ENCODE peak calls at places on chromosome 10, in four cellular contexts. E is adrenal gland; N is CD8-positive, alpha-beta T cell; D is cardiac muscle cell. V is an unnamed sample. For H3K27me3, the result is how much of the 10 kb centered on the place peaks cover.

GRCh38 chr10:122525788-122526187 is 34.8 kb upstream of the DMBT1 start:
- DNase-seq in E (no peak), D (peak), N (no peak), V (no peak)

GRCh38 chr10:35937538-35937937 is 295.4 kb upstream of the FZD8 start:
- DNase-seq in E (no peak), D (no peak), N (no peak), V (no peak)

GRCh38 chr10:60171436-60172013 is 218.2 kb downstream of the ANK3 start:
- DNase-seq in N (no peak), D (no peak), E (no peak), V (no peak)

GRCh38 chr10:13725594-13725993 is 138.8 kb downstream of the PRPF18 start:
- DNase-seq in D (no peak), N (no peak), E (no peak), V (no peak)

GRCh38 chr10:128527730-128528129 is 401.5 kb upstream of the MKI67 start:
- DNase-seq in N (no peak), E (no peak), D (no peak), V (no peak)

GRCh38 chr10:63627376-63627775 is 106.2 kb downstream of the REEP3 start:
- DNase-seq in N (no peak), E (no peak), D (no peak), V (no peak)

GRCh38 chr10:24727811-24728210 is 4.1 kb upstream of the ARHGAP21 start:
- DNase-seq in N (no peak), E (no peak), D (no peak), V (no peak)

GRCh38 chr10:3259499-3259898 is 86.9 kb upstream of the PITRM1 start:
- DNase-seq in D (no peak), E (no peak), N (no peak), V (no peak)

GRCh38 chr10:33422779-33423520 is 88.5 kb upstream of the NRP1 start:
- DNase-seq in D (no peak), E (no peak), N (no peak), V (no peak)

GRCh38 chr10:4241724-4242345 is 456.8 kb upstream of the KLF6 start:
- DNase-seq in E (no peak), D (peak), N (no peak), V (no peak)

GRCh38 chr10:133274751-133275682 is 1.7 kb downstream of the ADAM8 start:
- DNase-seq in N (peak), D (peak), E (no peak), V (no peak)

GRCh38 chr10:17144757-17145156 is 15.1 kb upstream of the CUBN start:
- DNase-seq in E (no peak), N (no peak), D (no peak), V (no peak)

GRCh38 chr10:78044179-78044578 is 10.5 kb downstream of the RPS24 start:
- DNase-seq in E (no peak), N (no peak), D (no peak), V (no peak)

GRCh38 chr10:67912330-67912946 is 28.0 kb downstream of the SIRT1 start:
- DNase-seq in E (no peak), D (no peak), N (no peak), V (no peak)

GRCh38 chr10:61887772-61888171 is 13.7 kb upstream of the ARID5B start:
- DNase-seq in N (no peak), E (no peak), D (no peak), V (no peak)

GRCh38 chr10:45373783-45374450 is at the start of gene ALOX5:
- DNase-seq in E (peak), N (no peak), D (peak), V (peak)

GRCh38 chr10:80081801-80082750 is 3.6 kb downstream of the TMEM254 start:
- DNase-seq in N (no peak), E (no peak), D (no peak), V (no peak)

GRCh38 chr10:52004342-52004949 is 305.1 kb upstream of the CSTF2T start:
- DNase-seq in E (no peak), D (peak), N (no peak), V (no peak)

GRCh38 chr10:27504897-27505457 is 873 bp downstream of the RAB18 start:
- DNase-seq in N (no peak), E (no peak), D (no peak), V (no peak)

GRCh38 chr10:35898722-35899485 is 256.8 kb upstream of the FZD8 start:
- DNase-seq in N (no peak), E (no peak), D (no peak), V (no peak)

GRCh38 chr10:118629211-118629610 is 33.8 kb upstream of the PRLHR start:
- DNase-seq in E (no peak), D (no peak), N (no peak), V (no peak)

GRCh38 chr10:112330154-112330553 is 43.8 kb upstream of the ACSL5 start:
- DNase-seq in N (no peak), E (no peak), D (no peak), V (no peak)

GRCh38 chr10:24929056-24929544 is 23.3 kb downstream of the PRTFDC1 start:
- DNase-seq in E (no peak), D (no peak), N (no peak), V (no peak)

GRCh38 chr10:116995648-116996047 is 9.3 kb downstream of the SHTN1 start:
- DNase-seq in D (no peak), E (no peak), N (no peak), V (no peak)

GRCh38 chr10:52652431-52653220 is 120.0 kb downstream of the MBL2 start:
- DNase-seq in E (no peak), N (no peak), D (no peak), V (no peak)

GRCh38 chr10:3803295-3803883 is 18.4 kb upstream of the KLF6 start:
- DNase-seq in D (no peak), N (no peak), E (no peak), V (no peak)

GRCh38 chr10:86366033-86366901 is at the start of gene GRID1:
- DNase-seq in D (peak), E (peak), N (no peak), V (peak)

GRCh38 chr10:44650576-44651394 is 260.4 kb upstream of the TMEM72 start:
- DNase-seq in D (no peak), E (no peak), N (no peak), V (peak)

GRCh38 chr10:69639291-69640195 is 9.5 kb downstream of the FAM241B start:
- DNase-seq in D (peak), E (peak), N (peak), V (peak)

GRCh38 chr10:101818958-101819633 is 852 bp upstream of the OGA start:
- DNase-seq in D (no peak), E (peak), N (no peak), V (no peak)

DNA sequence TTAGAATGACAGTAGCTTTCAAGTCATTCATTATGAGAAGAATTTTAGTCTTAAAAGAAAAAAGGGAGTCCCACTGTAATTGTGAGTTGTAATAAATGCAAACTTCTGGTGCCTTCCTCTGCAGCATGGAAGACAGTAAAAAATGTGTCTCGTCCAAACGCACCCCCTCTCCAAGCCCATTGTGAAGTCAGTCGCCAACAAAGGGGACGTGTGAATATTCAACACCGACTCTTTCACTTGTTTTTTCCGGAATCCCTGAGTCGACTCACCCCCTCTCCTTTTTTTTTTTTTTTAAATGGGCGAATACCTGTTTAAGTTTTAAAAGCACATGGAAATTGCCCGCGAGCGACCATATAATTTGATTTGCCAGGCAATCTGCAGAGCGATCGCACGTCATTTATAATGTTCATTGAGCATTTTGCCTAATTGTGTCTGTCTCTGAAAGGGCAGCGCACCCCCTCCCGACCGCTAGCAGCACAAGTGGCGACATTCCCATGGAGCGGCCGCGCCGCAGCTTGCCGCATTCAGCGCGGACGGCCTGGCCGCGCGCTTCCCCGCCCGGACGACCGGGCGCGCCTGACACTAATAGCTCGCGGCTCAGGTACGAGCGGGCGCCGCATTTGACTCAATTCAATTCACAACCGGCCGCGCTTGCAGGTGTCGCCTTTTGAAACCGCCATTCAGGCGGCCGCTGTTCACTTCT is 19.1 kb upstream of the PTF1A start:
- DNase-seq in D (peak), E (no peak), N (no peak), V (no peak)
- H3K27me3 ChIP-seq in D (half or more), E (half or more), N (under half), V (under half)

DNA sequence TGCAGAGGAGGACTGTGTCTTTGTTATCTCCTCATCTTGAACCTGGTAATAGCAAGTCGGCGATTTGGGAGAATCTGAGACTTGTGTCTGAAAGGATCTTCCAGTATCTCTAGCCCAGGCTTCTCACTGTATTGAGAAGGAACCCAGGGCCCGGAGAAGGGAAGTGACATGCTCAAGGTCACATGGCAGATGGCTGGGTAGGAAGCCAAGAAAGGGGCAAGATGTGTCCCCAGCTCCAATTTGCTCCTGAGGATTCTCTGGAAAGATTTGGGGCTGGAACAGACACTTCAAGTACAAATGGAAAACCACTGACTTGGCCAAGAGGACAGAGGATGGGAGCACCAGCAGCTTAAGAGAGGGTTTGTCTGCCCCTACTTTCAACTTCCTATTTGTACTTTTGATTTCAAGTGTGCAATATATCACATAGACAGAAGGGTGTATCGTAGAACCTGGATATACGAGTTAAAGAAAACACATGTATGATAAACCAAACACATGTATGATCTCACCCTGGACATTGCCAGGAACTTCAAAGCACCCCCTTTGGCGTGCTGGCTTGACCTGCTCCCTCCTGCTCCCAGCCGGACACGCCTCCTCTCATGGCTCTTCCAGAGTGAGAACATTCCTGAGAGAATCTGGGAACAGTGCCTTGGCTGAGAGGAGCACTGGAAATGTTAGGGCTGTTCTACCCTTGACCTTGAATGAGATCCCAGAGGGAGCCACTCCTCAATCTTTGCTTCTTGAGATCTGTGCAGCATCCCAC is 79.7 kb downstream of the CDH23 start:
- DNase-seq in E (peak), N (no peak), D (no peak), V (peak)
- H3K4me3 ChIP-seq in E (no peak), N (no peak), D (no peak), V (no peak)

GRCh38 chr10:19788075-19788686 is 28.1 kb upstream of the PLXDC2 start:
- DNase-seq in D (peak), E (peak), N (no peak), V (no peak)
- TF ChIP-seq CTCF in D (peak), E (peak), N (peak), V (peak)

GRCh38 chr10:130990536-130990935 is 321.0 kb downstream of the TCERG1L start:
- DNase-seq in N (no peak), D (no peak), E (no peak), V (no peak)

GRCh38 chr10:130987401-130987800 is 324.1 kb downstream of the TCERG1L start:
- DNase-seq in E (no peak), D (no peak), N (no peak), V (no peak)

GRCh38 chr10:130992802-130993523 is 318.6 kb downstream of the TCERG1L start:
- DNase-seq in E (no peak), D (no peak), N (no peak), V (no peak)

GRCh38 chr10:130986828-130987227 is 324.7 kb downstream of the TCERG1L start:
- DNase-seq in D (no peak), N (no peak), E (no peak), V (no peak)

GRCh38 chr10:130989670-130990247 is 321.8 kb downstream of the TCERG1L start:
- DNase-seq in N (no peak), D (no peak), E (no peak), V (no peak)
- H3K27me3 ChIP-seq in N (under half), D (under half), E (under half), V (under half)

GRCh38 chr10:97333601-97334369 is 744 bp downstream of the FRAT2 start:
- DNase-seq in N (peak), E (peak), D (peak), V (peak)
- H3K4me3 ChIP-seq in N (peak), E (no peak), D (peak), V (peak)

DNA sequence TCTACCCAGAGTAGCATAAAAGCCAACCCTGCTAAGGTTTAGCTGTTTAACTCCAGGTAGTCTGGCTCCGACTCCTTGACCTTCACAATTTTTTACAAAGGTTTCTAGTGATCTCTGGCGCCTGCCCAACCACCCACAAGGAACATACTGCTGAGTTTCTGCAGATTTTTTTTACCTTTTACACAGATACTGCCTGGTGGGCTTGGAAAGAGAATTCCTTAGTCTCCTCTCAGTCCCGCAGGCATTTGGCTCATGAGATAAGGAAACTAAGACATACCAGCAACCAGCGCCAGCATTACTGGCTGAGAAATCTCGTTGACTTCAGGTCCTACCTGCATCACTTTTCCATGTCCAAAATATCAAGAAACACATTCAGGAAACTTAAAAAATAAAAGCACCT is 51.1 kb upstream of the LYZL1 start:
- DNase-seq in D (peak), E (no peak), N (no peak), V (no peak)
- TF ChIP-seq CTCF in D (no peak), E (no peak), N (no peak), V (no peak)

DNA sequence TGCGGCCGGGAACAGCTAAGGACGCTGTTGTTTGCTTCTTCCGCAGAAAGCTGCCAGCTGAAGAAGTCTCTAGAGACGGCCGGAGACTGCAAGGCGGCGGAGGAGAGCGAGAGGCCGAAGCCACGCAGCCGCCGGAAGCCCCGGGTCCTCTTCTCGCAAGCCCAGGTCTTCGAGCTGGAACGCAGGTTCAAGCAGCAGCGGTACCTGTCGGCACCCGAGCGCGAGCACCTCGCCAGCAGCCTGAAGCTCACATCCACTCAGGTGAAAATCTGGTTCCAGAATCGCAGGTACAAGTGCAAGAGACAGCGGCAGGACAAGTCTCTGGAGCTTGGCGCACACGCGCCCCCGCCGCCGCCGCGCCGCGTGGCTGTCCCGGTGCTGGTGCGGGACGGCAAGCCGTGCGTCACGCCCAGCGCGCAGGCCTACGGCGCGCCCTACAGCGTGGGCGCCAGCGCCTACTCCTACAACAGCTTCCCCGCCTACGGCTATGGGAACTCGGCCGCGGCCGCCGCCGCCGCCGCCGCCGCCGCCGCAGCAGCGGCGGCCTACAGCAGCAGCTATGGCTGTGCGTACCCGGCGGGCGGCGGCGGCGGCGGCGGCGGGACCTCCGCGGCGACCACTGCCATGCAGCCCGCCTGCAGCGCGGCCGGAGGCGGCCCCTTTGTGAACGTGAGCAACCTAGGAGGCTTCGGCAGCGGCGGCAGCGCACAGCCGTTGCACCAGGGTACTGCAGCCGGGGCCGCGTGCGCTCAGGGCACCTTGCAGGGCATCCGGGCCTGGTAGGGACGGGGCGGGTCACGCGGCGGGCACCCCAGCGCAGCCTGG is 2.4 kb downstream of the NKX2-3 start:
- DNase-seq in N (no peak), E (no peak), D (peak), V (no peak)
- H3K27me3 ChIP-seq in N (under half), E (half or more), D (half or more), V (under half)

GRCh38 chr10:11825796-11826414 is 2.7 kb downstream of the PROSER2 start:
- DNase-seq in D (no peak), N (no peak), E (peak), V (no peak)

GRCh38 chr10:11823122-11823988 is at the start of gene PROSER2:
- DNase-seq in N (no peak), E (no peak), D (peak), V (peak)

GRCh38 chr10:11823989-11824346 is 812 bp downstream of the PROSER2 start:
- DNase-seq in E (no peak), N (no peak), D (no peak), V (no peak)

GRCh38 chr10:11824825-11825224 is 1.7 kb downstream of the PROSER2 start:
- DNase-seq in D (no peak), N (no peak), E (no peak), V (no peak)

GRCh38 chr10:11824376-11824775 is 1.2 kb downstream of the PROSER2 start:
- DNase-seq in N (no peak), D (no peak), E (no peak), V (no peak)
- H3K4me3 ChIP-seq in N (no peak), D (peak), E (no peak), V (peak)

GRCh38 chr10:110498087-110498981 is 627 bp downstream of the DUSP5 start:
- DNase-seq in E (peak), D (peak), N (peak), V (peak)

GRCh38 chr10:110499796-110500514 is 2.2 kb downstream of the DUSP5 start:
- DNase-seq in N (no peak), D (peak), E (no peak), V (no peak)

GRCh38 chr10:110500515-110500905 is 2.8 kb downstream of the DUSP5 start:
- DNase-seq in E (no peak), D (peak), N (no peak), V (no peak)

GRCh38 chr10:110497438-110498086 is at the start of gene DUSP5:
- DNase-seq in D (peak), E (peak), N (peak), V (peak)

GRCh38 chr10:110498982-110499795 is 1.5 kb downstream of the DUSP5 start:
- DNase-seq in N (no peak), E (peak), D (peak), V (peak)
- TF ChIP-seq CTCF in N (no peak), E (no peak), D (peak), V (no peak)

GRCh38 chr10:74991435-74991834 is 120.0 kb upstream of the SAMD8 start:
- DNase-seq in D (peak), N (no peak), E (no peak), V (no peak)
- H3K27me3 ChIP-seq in D (under half), N (under half), E (under half), V (under half)